ENCODE peak calls at places on chromosomes 13 and 19, in four cellular contexts. One of them, this sample, is unnamed.

GRCh38 chr13:37889102-37889501 is 19.5 kb upstream of the TRPC4 start:
- DNase-seq in K562: no peak
- DNase-seq in GM12878: no peak
- DNase-seq in HepG2: no peak
- DNase-seq in this sample: no peak

GRCh38 chr13:70023506-70023905 is 84.1 kb upstream of the ATXN8OS start:
- DNase-seq in K562: no peak
- DNase-seq in GM12878: no peak
- DNase-seq in HepG2: no peak
- DNase-seq in this sample: no peak

GRCh38 chr19:52962394-52963228 is at the start of gene ZNF816:
- DNase-seq in K562: peak; percentile 98
- DNase-seq in GM12878: peak; percentile 70
- DNase-seq in HepG2: peak; percentile 88
- DNase-seq in this sample: peak; percentile 79

GRCh38 chr13:90746230-90746629 is 601.3 kb upstream of the MIR17HG start:
- DNase-seq in K562: no peak
- DNase-seq in GM12878: no peak
- DNase-seq in HepG2: no peak
- DNase-seq in this sample: no peak

GRCh38 chr19:37594982-37595382 is 306 bp downstream of the ZNF540 start:
- DNase-seq in K562: peak; percentile 53
- DNase-seq in GM12878: peak; percentile 16
- DNase-seq in HepG2: no peak
- DNase-seq in this sample: no peak

GRCh38 chr13:102326381-102327118 is 75.3 kb downstream of the FGF14 start:
- DNase-seq in K562: no peak
- DNase-seq in GM12878: no peak
- DNase-seq in HepG2: no peak
- DNase-seq in this sample: no peak

GRCh38 chr19:18203408-18203862 is 407 bp downstream of the RAB3A start:
- DNase-seq in K562: peak; percentile 52
- DNase-seq in GM12878: no peak
- DNase-seq in HepG2: no peak
- DNase-seq in this sample: no peak

GRCh38 chr13:83853771-83854170 is 28.5 kb downstream of the SLITRK1 start:
- DNase-seq in K562: no peak
- DNase-seq in GM12878: no peak
- DNase-seq in HepG2: no peak
- DNase-seq in this sample: no peak

GRCh38 chr19:35862528-35862927 is 5.8 kb downstream of the KIRREL2 start:
- DNase-seq in K562: peak; percentile 54
- DNase-seq in GM12878: no peak
- DNase-seq in HepG2: peak; percentile 42
- DNase-seq in this sample: no peak

DNA sequence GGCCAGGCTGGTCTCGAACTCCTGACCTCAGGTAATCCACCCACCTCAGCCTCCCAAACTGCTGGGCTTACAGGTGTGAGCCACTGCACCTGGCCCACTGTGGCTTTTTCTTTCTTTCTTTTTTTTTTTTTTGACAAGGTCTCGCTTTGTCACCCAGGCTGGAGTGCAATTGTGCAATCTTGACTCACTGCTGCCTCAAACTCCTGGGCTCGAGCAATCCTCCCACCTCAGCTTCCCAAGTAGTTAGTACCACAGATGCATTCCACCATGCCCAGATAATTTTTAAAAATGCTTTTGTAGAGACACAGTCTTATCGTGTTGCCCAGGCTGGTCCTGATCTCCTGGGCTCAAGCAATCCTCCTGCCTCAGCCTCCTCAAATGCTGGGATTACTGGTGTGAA is 12.1 kb upstream of the FCGBP start:
- DNase-seq in K562: no peak
- DNase-seq in GM12878: no peak
- DNase-seq in HepG2: no peak
- DNase-seq in this sample: no peak
- TF ChIP-seq ZBTB33 in K562: no peak
- TF ChIP-seq ZBTB33 in GM12878: no peak
- TF ChIP-seq ZBTB33 in HepG2: no peak
- TF ChIP-seq ZBTB33 in this sample: no peak

DNA sequence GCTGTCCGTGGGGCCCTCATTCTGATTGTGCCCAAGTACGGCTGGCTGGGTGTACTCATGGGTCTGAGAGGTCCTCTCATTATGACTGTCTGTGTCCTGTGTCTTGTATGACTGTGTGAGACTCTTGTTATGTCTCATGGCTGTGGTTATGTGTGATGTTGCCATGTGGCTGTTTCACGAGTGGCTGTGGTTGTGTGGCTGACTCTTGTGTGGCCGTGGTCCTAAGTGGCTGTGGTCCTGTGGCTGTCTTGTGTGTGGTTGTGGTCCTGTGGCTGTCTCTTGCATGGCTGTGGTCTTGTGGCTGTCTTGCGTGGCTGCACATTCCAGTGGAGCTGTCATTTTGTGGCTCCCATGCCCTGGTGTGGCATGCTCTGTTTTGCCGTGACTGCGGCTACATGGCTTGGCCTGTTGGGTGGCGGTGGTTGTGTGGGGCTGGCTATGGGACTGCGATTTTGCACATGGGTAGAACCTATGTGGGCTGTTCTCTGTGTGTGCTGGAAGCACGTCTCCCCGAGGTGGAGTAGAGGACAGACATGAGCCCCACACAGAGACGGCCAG is 2.5 kb downstream of the LYL1 start:
- DNase-seq in K562: peak; percentile 70
- DNase-seq in GM12878: peak; percentile 78
- DNase-seq in HepG2: no peak
- DNase-seq in this sample: no peak
- TF ChIP-seq CEBPB in K562: no peak
- TF ChIP-seq CEBPB in GM12878: no peak
- TF ChIP-seq CEBPB in HepG2: no peak
- TF ChIP-seq CEBPB in this sample: no peak

DNA sequence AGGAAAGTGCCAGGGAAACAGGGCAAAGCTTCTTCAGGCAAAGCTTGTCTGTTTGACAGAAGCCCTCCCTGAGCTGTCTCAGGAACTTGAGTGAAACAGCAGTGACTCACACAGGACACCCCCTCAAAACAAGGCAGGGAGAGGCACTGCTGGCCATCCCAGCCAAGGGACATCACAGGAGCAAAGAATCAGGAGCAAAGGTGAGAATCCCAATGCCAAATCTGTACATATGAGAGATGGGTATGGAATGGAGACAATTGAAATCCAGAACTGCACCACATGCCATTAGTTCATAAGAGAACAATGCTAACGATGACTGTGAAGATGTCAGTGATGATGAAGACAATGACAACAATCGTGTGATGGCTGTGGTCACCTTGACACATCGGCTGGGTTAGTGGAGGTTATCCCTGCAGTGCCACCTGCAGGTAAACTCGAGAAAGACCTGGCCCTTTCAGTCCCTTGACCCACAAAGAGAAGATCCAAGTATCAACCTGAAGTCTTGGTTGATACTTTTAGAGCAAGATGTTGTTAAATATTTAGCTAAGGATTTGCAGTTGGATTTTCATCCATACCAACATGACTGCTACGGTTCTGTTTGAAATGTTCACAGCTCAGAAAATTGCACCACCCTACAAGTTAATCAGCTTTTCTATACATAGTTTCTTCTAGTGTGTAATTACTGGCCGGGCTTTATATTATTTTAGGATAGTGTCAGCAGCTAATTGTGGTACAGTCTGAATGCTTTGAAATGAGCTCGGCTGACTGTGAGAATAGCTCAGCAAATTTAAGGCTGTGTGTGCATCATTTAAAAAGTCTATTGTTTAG is 42.0 kb upstream of the IPO5 start:
- DNase-seq in K562: peak; percentile 15
- DNase-seq in GM12878: no peak
- DNase-seq in HepG2: peak; percentile 19
- DNase-seq in this sample: peak; percentile 21
- TF ChIP-seq ZBTB33 in K562: no peak
- TF ChIP-seq ZBTB33 in GM12878: no peak
- TF ChIP-seq ZBTB33 in HepG2: no peak
- TF ChIP-seq ZBTB33 in this sample: no peak

GRCh38 chr13:30906411-30906990 is 430 bp downstream of the MEDAG start:
- DNase-seq in K562: no peak
- DNase-seq in GM12878: no peak
- DNase-seq in HepG2: no peak
- DNase-seq in this sample: no peak
- TF ChIP-seq CEBPB in K562: no peak
- TF ChIP-seq CEBPB in GM12878: no peak
- TF ChIP-seq CEBPB in HepG2: no peak
- TF ChIP-seq CEBPB in this sample: no peak

DNA sequence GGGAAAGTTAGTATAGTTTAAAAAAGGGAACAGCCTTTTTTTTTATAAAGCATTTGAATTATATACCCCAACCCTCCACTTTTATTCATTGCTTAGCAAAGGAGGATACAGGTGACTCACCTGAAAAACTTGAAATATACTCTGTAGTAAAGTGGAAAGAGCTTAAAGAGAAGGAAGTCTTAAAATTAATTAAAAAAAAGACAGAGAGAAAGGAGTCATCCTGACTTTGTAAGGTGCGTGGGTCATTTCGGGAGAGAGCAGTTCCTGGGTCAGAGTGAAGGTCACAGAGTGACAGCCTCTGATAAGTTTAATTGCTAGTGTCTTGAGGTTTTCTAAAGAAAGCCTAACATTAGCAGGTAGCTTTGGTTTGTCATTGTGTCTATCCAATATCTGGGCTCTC is 310.3 kb downstream of the KLF5 start:
- DNase-seq in K562: no peak
- DNase-seq in GM12878: no peak
- DNase-seq in HepG2: no peak
- DNase-seq in this sample: no peak
- TF ChIP-seq ZBTB33 in K562: no peak
- TF ChIP-seq ZBTB33 in GM12878: no peak
- TF ChIP-seq ZBTB33 in HepG2: no peak
- TF ChIP-seq ZBTB33 in this sample: no peak

GRCh38 chr13:94660695-94661324 is 51.5 kb downstream of the SOX21 start:
- DNase-seq in K562: peak; percentile 63
- DNase-seq in GM12878: no peak
- DNase-seq in HepG2: no peak
- DNase-seq in this sample: no peak
- TF ChIP-seq CEBPB in K562: no peak
- TF ChIP-seq CEBPB in GM12878: no peak
- TF ChIP-seq CEBPB in HepG2: no peak
- TF ChIP-seq CEBPB in this sample: no peak

GRCh38 chr19:4816388-4817165 is 14.9 kb downstream of the TICAM1 start:
- DNase-seq in K562: no peak
- DNase-seq in GM12878: no peak
- DNase-seq in HepG2: no peak
- DNase-seq in this sample: no peak

GRCh38 chr19:4811328-4812131 is 20.0 kb downstream of the TICAM1 start:
- DNase-seq in K562: peak; percentile 88
- DNase-seq in GM12878: no peak
- DNase-seq in HepG2: peak; percentile 63
- DNase-seq in this sample: peak; percentile 58

GRCh38 chr19:4817467-4818277 is 13.8 kb downstream of the TICAM1 start:
- DNase-seq in K562: no peak
- DNase-seq in GM12878: no peak
- DNase-seq in HepG2: no peak
- DNase-seq in this sample: no peak

GRCh38 chr19:4815426-4816387 is 15.8 kb downstream of the TICAM1 start:
- DNase-seq in K562: peak; percentile 98
- DNase-seq in GM12878: peak; percentile 48
- DNase-seq in HepG2: peak; percentile 93
- DNase-seq in this sample: peak; percentile 91

DNA sequence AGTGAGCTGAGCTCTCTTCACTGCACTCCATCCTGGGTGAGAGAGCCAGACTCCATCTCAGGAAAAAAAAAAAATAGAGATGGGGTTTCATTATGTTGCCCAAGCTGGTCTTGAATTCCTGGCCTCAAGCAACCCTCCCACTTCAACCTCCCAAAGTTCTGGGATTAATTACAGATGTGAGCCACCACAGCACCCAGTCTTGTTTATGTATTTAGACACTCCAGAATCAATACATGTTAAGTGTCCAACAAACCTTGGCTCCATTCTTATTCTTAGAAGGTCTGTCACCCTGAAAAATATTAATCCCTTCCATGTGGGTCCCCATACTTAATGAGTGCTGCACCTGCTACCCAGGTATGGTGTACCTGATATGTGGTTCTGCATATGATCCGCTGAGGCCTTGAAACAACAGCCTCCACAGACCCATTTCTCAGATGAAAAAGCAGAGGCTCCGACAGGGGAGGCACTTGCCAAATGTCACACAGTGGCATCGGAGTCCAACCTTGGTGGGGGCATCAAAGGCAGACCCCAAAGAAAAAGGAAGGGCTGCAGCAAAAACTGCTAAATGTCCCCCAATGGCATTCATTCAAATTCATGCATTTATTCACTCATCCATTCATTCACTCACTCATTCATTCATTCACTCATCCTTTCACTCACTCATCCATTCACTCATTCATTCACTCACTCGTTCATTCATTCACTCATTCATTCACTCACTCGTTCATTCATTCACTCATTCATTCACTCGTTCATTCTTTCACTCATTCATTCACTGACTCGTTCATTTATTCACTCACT is 16.7 kb downstream of the TICAM1 start:
- DNase-seq in K562: no peak
- DNase-seq in GM12878: no peak
- DNase-seq in HepG2: no peak
- DNase-seq in this sample: no peak
- TF ChIP-seq ZBTB33 in K562: no peak
- TF ChIP-seq ZBTB33 in GM12878: peak; percentile 31
- TF ChIP-seq ZBTB33 in HepG2: no peak
- TF ChIP-seq ZBTB33 in this sample: no peak

GRCh38 chr19:33386361-33386858 is 12.9 kb downstream of the CEBPG start:
- DNase-seq in K562: no peak
- DNase-seq in GM12878: no peak
- DNase-seq in HepG2: no peak
- DNase-seq in this sample: no peak

GRCh38 chr19:33387351-33388230 is 14.1 kb downstream of the CEBPG start:
- DNase-seq in K562: no peak
- DNase-seq in GM12878: no peak
- DNase-seq in HepG2: no peak
- DNase-seq in this sample: no peak

GRCh38 chr19:33388817-33389573 is 15.5 kb downstream of the CEBPG start:
- DNase-seq in K562: no peak
- DNase-seq in GM12878: no peak
- DNase-seq in HepG2: no peak
- DNase-seq in this sample: no peak

GRCh38 chr19:33389574-33390119 is 16.1 kb downstream of the CEBPG start:
- DNase-seq in K562: no peak
- DNase-seq in GM12878: no peak
- DNase-seq in HepG2: no peak
- DNase-seq in this sample: no peak

DNA sequence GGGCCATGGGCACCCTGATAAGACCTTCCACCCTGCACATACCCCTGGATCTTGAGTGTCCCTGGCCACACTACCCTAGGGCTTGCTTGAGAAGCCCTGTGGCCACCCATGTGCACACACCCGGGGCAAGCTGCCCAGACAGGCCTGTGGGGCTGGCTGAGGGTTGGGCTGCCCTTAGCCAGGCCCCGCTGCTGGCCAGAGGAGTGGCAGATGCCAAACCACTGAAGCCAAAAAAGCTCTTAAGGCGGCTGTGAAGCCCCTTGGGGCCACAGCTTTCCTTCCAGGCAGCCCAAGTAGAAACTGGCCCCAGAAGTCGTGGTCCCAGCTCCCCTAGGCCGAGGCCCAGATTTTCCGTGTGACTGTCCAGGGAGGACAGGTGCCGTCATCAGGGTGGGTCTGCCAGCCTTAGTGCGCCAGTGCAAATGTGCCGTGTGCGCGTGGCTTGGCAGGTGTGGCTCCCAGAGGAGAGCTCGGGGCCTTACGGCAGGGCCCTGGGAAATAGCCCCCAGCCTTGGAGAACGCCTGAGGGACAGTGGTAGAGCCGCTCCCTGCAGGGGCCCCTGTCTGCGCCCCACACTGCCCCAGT is 14.8 kb downstream of the CEBPG start:
- DNase-seq in K562: no peak
- DNase-seq in GM12878: no peak
- DNase-seq in HepG2: no peak
- DNase-seq in this sample: no peak
- TF ChIP-seq CEBPB in K562: no peak
- TF ChIP-seq CEBPB in GM12878: no peak
- TF ChIP-seq CEBPB in HepG2: no peak
- TF ChIP-seq CEBPB in this sample: no peak